ENCODE peak calls at places on chromosomes 12 and 14, in five cellular contexts. R is psoas muscle, W is SK-N-SH, L is tibial nerve, Y is DND-41. J is an unnamed sample.

GRCh38 chr12:123660328-123660727 is 10.6 kb upstream of the TCTN2 start:
- DNase-seq in R (no peak), Y (no peak), W (no peak), L (no peak), J (no peak)

GRCh38 chr14:24442240-24443052 is at the start of gene SDR39U1:
- DNase-seq in L (peak; percentile 96), R (peak; percentile 99), Y (peak; percentile 99), W (peak; percentile 92), J (peak; percentile 97)

GRCh38 chr14:55701638-55702037 is 121.6 kb downstream of the KTN1 start:
- DNase-seq in L (no peak), R (no peak), Y (no peak), W (no peak), J (no peak)

GRCh38 chr12:58877243-58877743 is 43.0 kb downstream of the LRIG3 start:
- DNase-seq in L (peak; percentile 64), W (no peak), Y (no peak), R (no peak), J (no peak)

GRCh38 chr14:65331652-65332051 is 80.9 kb upstream of the FUT8 start:
- DNase-seq in Y (no peak), W (no peak), R (no peak), L (no peak), J (no peak)

GRCh38 chr12:57209916-57210315 is 6.7 kb upstream of the NXPH4 start:
- DNase-seq in R (no peak), Y (no peak), W (no peak), L (no peak), J (no peak)

GRCh38 chr14:50943943-50944646 is at the start of gene PYGL:
- DNase-seq in W (peak; percentile 84), Y (no peak), L (peak; percentile 47), R (peak; percentile 84), J (peak; percentile 92)

GRCh38 chr14:73553845-73554244 is 4.9 kb downstream of the HEATR4 start:
- DNase-seq in Y (no peak), R (no peak), L (no peak), W (no peak), J (no peak)

GRCh38 chr12:124500232-124501079 is 67.0 kb downstream of the NCOR2 start:
- DNase-seq in L (no peak), Y (no peak), R (no peak), W (no peak), J (no peak)

GRCh38 chr14:78399316-78399889 is 229.2 kb downstream of the NRXN3 start:
- DNase-seq in W (no peak), L (no peak), R (no peak), Y (peak; percentile 43), J (no peak)

GRCh38 chr14:59123975-59124374 is 64.5 kb upstream of the DAAM1 start:
- DNase-seq in Y (no peak), W (peak; percentile 38), R (no peak), L (no peak), J (no peak)

GRCh38 chr12:128905003-128905544 is 51.8 kb downstream of the GLT1D1 start:
- DNase-seq in Y (no peak), R (no peak), L (no peak), W (no peak), J (no peak)

GRCh38 chr12:10497602-10498001 is 8.1 kb upstream of the EIF2S3B start:
- DNase-seq in Y (no peak), L (no peak), W (no peak), R (no peak), J (no peak)

GRCh38 chr12:43332977-43333649 is 218.9 kb downstream of the ADAMTS20 start:
- DNase-seq in Y (no peak), W (peak; percentile 53), R (no peak), L (no peak), J (no peak)

GRCh38 chr14:24057271-24057670 is 5.5 kb downstream of the CARMIL3 start:
- DNase-seq in Y (no peak), W (peak; percentile 9), L (no peak), R (no peak), J (no peak)

GRCh38 chr12:67957383-67957782 is 31.9 kb upstream of the IFNG-AS1 start:
- DNase-seq in L (no peak), W (no peak), R (no peak), Y (no peak), J (no peak)

GRCh38 chr14:92513966-92514843 is 624 bp downstream of the RIN3 start:
- DNase-seq in L (no peak), R (no peak), Y (no peak), W (no peak), J (peak; percentile 76)

GRCh38 chr12:98154850-98155249 is 360.5 kb upstream of the TMPO start:
- DNase-seq in L (no peak), R (no peak), W (peak; percentile 26), Y (peak; percentile 10), J (no peak)

GRCh38 chr12:114504311-114504710 is 98.4 kb upstream of the TBX5 start:
- DNase-seq in Y (no peak), W (no peak), R (no peak), L (no peak), J (no peak)

GRCh38 chr14:51168220-51168613 is 71.8 kb upstream of the TMX1 start:
- DNase-seq in R (no peak), Y (no peak), W (no peak), L (no peak), J (no peak)

GRCh38 chr12:13189254-13189653 is 7.3 kb upstream of the EMP1 start:
- DNase-seq in Y (no peak), W (no peak), L (no peak), R (no peak), J (no peak)

GRCh38 chr12:82527165-82527780 is 159.4 kb upstream of the TMTC2 start:
- DNase-seq in W (peak; percentile 26), L (peak; percentile 50), R (no peak), Y (peak; percentile 18), J (no peak)

GRCh38 chr14:82403972-82404371 is 870.3 kb upstream of the SEL1L start:
- DNase-seq in Y (no peak), L (no peak), W (no peak), R (no peak), J (no peak)

GRCh38 chr12:32118806-32119205 is 12.2 kb downstream of the BICD1 start:
- DNase-seq in L (no peak), Y (no peak), R (no peak), W (no peak), J (no peak)

GRCh38 chr12:100919116-100919515 is 124.5 kb downstream of the ANO4 start:
- DNase-seq in L (no peak), Y (no peak), W (no peak), R (no peak), J (no peak)

DNA sequence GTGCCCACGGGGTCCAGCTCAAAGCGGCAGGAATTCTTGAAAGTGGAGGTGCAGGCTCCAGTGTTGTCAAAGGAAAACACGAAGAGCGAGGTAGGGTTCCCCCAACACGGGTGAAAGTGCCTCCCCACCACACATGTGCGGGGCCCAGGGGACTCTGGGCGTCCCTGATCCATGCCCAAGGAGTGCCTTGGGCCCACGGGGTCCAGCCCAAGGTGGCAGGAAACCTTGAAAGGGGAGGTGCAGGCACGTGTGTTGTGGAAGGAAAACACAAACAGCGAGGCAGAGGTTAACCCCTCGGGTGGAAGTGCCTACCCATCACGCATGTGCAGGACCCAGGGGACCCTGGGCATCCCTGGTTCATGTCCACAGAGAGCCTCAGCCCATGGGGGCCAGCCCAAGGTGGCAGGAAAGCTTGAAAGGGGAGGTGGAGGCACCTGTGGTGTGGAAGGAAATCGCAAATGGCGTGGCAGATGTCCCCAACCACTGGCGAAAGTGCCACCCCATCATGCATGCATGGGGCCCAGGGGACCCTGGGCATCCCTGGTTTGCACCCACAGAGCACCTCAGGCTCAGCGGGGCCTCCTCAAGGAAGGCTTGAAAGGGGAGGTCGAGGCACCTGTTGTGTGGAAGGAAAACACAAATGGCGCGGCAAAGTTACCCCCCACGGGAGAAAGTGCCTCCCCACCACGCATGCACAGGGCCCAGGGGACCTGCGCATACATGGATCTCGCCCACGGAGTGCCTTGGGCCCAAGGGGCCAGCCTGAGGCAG is 584.6 kb downstream of the ALG10 start:
- DNase-seq in Y (no peak), W (peak; percentile 0), L (no peak), R (no peak), J (no peak)
- H3K9me3 ChIP-seq in Y (peaks cover 38% of the 10 kb centered on the region), W (no peaks in the 10 kb centered on the region), L (no peaks in the 10 kb centered on the region), R (no peaks in the 10 kb centered on the region), J (peaks cover 11% of the 10 kb centered on the region)

DNA sequence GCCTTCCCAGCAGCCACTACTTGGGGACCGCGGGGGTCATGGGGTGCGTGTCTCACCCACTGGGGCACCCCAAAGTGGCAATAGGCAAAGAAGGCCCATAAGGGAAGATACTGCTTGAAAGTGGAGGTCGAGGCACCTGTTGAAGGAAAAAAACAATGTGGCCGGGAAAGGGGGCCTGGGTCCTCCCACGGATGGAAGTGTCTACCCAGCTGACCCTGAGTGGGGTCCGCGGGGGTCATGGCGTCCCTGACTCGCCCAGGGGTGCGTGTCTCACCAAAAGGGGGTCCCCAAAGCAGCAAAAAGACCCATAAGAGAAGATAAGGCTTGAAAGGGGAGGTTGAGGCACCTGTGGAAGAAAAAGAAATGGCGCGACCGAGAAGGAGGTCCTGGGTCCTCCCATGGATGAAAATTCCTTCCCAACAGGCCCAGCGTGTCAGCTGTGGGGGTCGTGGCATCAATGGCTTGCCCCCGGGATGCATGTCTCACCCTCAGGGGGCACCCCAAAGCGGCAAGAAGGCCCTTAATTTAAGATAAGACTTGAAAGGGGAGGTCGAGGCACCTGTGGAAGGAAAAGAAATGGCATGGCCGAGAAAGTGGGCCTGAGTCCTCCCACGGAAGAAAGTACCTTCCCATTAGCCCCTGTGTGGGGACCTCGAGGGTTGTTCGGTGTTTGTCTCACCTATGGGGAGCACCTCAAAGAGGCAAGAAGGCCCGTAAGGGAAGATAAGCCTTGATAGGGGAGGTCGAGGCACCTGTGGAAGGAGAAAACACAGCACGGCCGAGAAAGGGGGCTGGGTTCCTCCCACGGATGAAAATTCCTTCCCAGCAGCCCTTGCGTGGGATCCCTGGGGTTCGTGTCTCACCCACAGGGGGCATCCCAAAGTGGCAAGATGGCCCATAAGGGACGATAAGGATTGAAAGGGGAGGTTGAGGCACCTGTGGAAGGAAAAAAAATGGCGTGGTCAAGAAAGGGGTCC is 266.0 kb downstream of the ALG10 start:
- DNase-seq in Y (no peak), W (no peak), R (peak; percentile 12), L (no peak), J (no peak)
- H3K9me3 ChIP-seq in Y (peaks cover 42% of the 10 kb centered on the region), W (no peaks in the 10 kb centered on the region), R (peaks cover 12% of the 10 kb centered on the region), L (peaks cover 11% of the 10 kb centered on the region), J (no peaks in the 10 kb centered on the region)

GRCh38 chr14:60506985-60507829 is 1.7 kb upstream of the SIX6 start:
- DNase-seq in L (no peak), R (no peak), W (peak; percentile 41), Y (no peak), J (no peak)

GRCh38 chr14:60509438-60510253 is 700 bp downstream of the SIX6 start:
- DNase-seq in Y (no peak), R (peak; percentile 38), L (no peak), W (peak; percentile 67), J (no peak)

GRCh38 chr14:60508363-60508706 is 611 bp upstream of the SIX6 start:
- DNase-seq in R (no peak), Y (no peak), W (peak; percentile 61), L (no peak), J (no peak)

GRCh38 chr14:60510254-60510975 is 1.5 kb downstream of the SIX6 start:
- DNase-seq in R (no peak), W (no peak), L (no peak), Y (no peak), J (no peak)

GRCh38 chr14:60508707-60509437 is at the start of gene SIX6:
- DNase-seq in W (peak; percentile 77), Y (no peak), L (no peak), R (peak; percentile 69), J (peak; percentile 59)
- H3K9me3 ChIP-seq in W (no peaks in the 10 kb centered on the region), Y (no peaks in the 10 kb centered on the region), L (no peaks in the 10 kb centered on the region), R (no peaks in the 10 kb centered on the region), J (no peaks in the 10 kb centered on the region)

DNA sequence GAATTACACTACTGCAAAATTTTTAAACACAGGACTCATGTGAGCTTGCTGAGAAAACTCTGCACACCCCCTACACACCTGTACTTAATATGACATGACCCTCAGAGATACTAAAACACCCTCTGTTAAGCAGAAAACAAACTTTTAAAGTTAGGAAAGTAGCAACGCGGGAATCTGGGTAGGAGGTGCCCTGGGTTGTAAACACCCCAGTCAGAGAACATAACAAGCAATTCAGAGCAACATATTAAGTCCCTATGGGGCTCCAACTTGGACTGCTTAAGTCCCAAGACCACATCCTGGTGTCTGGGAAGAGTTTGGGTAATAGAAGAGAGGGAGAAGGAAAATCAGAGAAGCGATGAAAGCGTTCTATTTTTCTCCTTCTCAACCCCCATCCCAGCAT is 1.2 kb downstream of the ATF7 start:
- DNase-seq in Y (no peak), R (no peak), W (no peak), L (no peak), J (no peak)
- H3K9me3 ChIP-seq in Y (no peaks in the 10 kb centered on the region), R (no peaks in the 10 kb centered on the region), W (no peaks in the 10 kb centered on the region), L (no peaks in the 10 kb centered on the region), J (no peaks in the 10 kb centered on the region)

J was measured in upper lobe of right lung.